ENCODE peak calls at places on chromosomes 7 and 10, in seven cellular contexts. D is RWPE2, T is kidney epithelial cell, Z is thoracic aorta, Q is fibroblast of mammary gland, J is pancreas, G is AG04449. E is an unnamed sample.

GRCh38 chr10:955820-956217 is 24.3 kb upstream of the LARP4B start:
- DNase-seq in D (no peak), T (no peak), Z (no peak), Q (no peak), J (no peak), G (no peak), E (no peak)

GRCh38 chr7:55132890-55133551 is 114.2 kb downstream of the EGFR start:
- DNase-seq in D (peak), T (peak), Z (peak), Q (peak), J (no peak), G (peak), E (peak)

GRCh38 chr7:30595461-30596042 is 874 bp downstream of the GARS1 start:
- DNase-seq in D (no peak), T (no peak), Z (no peak), Q (no peak), J (no peak), G (no peak), E (peak)

GRCh38 chr7:19663816-19664531 is 44.9 kb downstream of the POLR1F start:
- DNase-seq in D (no peak), T (no peak), Z (no peak), Q (no peak), J (no peak), G (no peak), E (no peak)

GRCh38 chr10:129467346-129468119 is 492 bp downstream of the MGMT start:
- DNase-seq in D (no peak), T (no peak), Z (no peak), Q (peak), J (no peak), G (no peak), E (peak)

GRCh38 chr10:51804861-51805260 is 105.5 kb upstream of the CSTF2T start:
- DNase-seq in D (no peak), T (no peak), Z (no peak), Q (peak), J (no peak), G (no peak), E (peak)

GRCh38 chr10:6072215-6072941 is 10.2 kb upstream of the IL2RA start:
- DNase-seq in D (no peak), T (no peak), Z (no peak), Q (no peak), J (no peak), G (no peak), E (no peak)

GRCh38 chr7:23239253-23239652 is 7.3 kb upstream of the GPNMB start:
- DNase-seq in D (no peak), T (no peak), Z (no peak), Q (no peak), J (no peak), G (no peak), E (no peak)

GRCh38 chr10:72285972-72286521 is 12.3 kb downstream of the DDIT4 start:
- DNase-seq in D (no peak), T (no peak), Z (no peak), Q (no peak), J (no peak), G (no peak), E (no peak)

GRCh38 chr7:80719261-80719660 is 80.8 kb downstream of the CD36 start:
- DNase-seq in D (no peak), T (no peak), Z (no peak), Q (peak), J (no peak), G (peak), E (no peak)

GRCh38 chr10:78134919-78135318 is 101.3 kb downstream of the RPS24 start:
- DNase-seq in D (no peak), T (no peak), Z (no peak), Q (no peak), J (no peak), G (no peak), E (no peak)

GRCh38 chr10:72334196-72334831 is 20.4 kb downstream of the DNAJB12 start:
- DNase-seq in D (no peak), T (no peak), Z (no peak), Q (peak), J (peak), G (no peak), E (no peak)

GRCh38 chr7:39656415-39656814 is 33.0 kb downstream of the RALA start:
- DNase-seq in D (no peak), T (no peak), Z (no peak), Q (no peak), J (no peak), G (no peak), E (no peak)

GRCh38 chr10:74114041-74114448 is 36.6 kb downstream of the AP3M1 start:
- DNase-seq in D (no peak), T (no peak), Z (no peak), Q (peak), J (no peak), G (no peak), E (no peak)

GRCh38 chr7:47956220-47956619 is 8.0 kb upstream of the PKD1L1 start:
- DNase-seq in D (no peak), T (no peak), Z (no peak), Q (no peak), J (no peak), G (no peak), E (no peak)

GRCh38 chr7:19754521-19755116 is 18.8 kb downstream of the TMEM196 start:
- DNase-seq in D (no peak), T (no peak), Z (no peak), Q (peak), J (no peak), G (no peak), E (peak)

GRCh38 chr7:46678421-46678820 is 757.3 kb upstream of the IGFBP3 start:
- DNase-seq in D (no peak), T (no peak), Z (no peak), Q (no peak), J (no peak), G (no peak), E (no peak)

GRCh38 chr7:44163591-44163990 is 22.5 kb upstream of the MYL7 start:
- DNase-seq in D (no peak), T (peak), Z (no peak), Q (peak), J (no peak), G (peak), E (peak)

GRCh38 chr7:142319970-142320369 is 62.1 kb upstream of the PRSS58 start:
- DNase-seq in D (no peak), T (no peak), Z (no peak), Q (peak), J (no peak), G (no peak), E (no peak)

GRCh38 chr7:47516985-47517590 is 64.8 kb downstream of the TNS3 start:
- DNase-seq in D (no peak), T (no peak), Z (peak), Q (no peak), J (peak), G (no peak), E (peak)

GRCh38 chr7:83072576-83073517 is 89.8 kb downstream of the PCLO start:
- DNase-seq in D (no peak), T (no peak), Z (no peak), Q (no peak), J (no peak), G (no peak), E (no peak)

GRCh38 chr10:121880842-121881423 is 46.9 kb downstream of the ATE1 start:
- DNase-seq in D (no peak), T (no peak), Z (no peak), Q (peak), J (no peak), G (no peak), E (peak)

GRCh38 chr10:49397036-49397999 is 1.4 kb upstream of the DRGX start:
- DNase-seq in D (no peak), T (no peak), Z (no peak), Q (no peak), J (no peak), G (no peak), E (no peak)

GRCh38 chr7:50812847-50813475 is 30.3 kb upstream of the GRB10 start:
- DNase-seq in D (no peak), T (peak), Z (peak), Q (peak), J (peak), G (no peak), E (peak)

GRCh38 chr7:134750083-134751062 is 29.1 kb upstream of the CALD1 start:
- DNase-seq in D (no peak), T (no peak), Z (no peak), Q (peak), J (peak), G (no peak), E (peak)

GRCh38 chr10:32036922-32037321 is 19.3 kb downstream of the KIF5B start:
- DNase-seq in D (no peak), T (no peak), Z (no peak), Q (no peak), J (no peak), G (no peak), E (no peak)

GRCh38 chr10:88154596-88155250 is 291.3 kb downstream of the PTEN start:
- DNase-seq in D (no peak), T (no peak), Z (no peak), Q (peak), J (no peak), G (no peak), E (peak)

GRCh38 chr10:58704226-58705200 is 191.8 kb downstream of the BICC1 start:
- DNase-seq in D (no peak), T (no peak), Z (no peak), Q (peak), J (no peak), G (no peak), E (peak)

GRCh38 chr7:66558660-66559465 is 69.8 kb upstream of the KCTD7 start:
- DNase-seq in D (no peak), T (no peak), Z (no peak), Q (no peak), J (no peak), G (no peak), E (no peak)

GRCh38 chr7:137508437-137509175 is 165.1 kb upstream of the PTN start:
- DNase-seq in D (no peak), T (peak), Z (no peak), Q (peak), J (no peak), G (peak), E (peak)

GRCh38 chr10:78783753-78784152 is 285.0 kb upstream of the ZMIZ1 start:
- DNase-seq in D (peak), T (no peak), Z (no peak), Q (no peak), J (no peak), G (no peak), E (no peak)

GRCh38 chr10:17580853-17581252 is 36.3 kb downstream of the HACD1 start:
- DNase-seq in D (no peak), T (no peak), Z (no peak), Q (no peak), J (no peak), G (no peak), E (no peak)

GRCh38 chr10:35409094-35409582 is 72.8 kb downstream of the CCNY start:
- DNase-seq in D (no peak), T (peak), Z (no peak), Q (peak), J (peak), G (peak), E (peak)

GRCh38 chr10:5536486-5536885 is 11.7 kb downstream of the CALML3 start:
- DNase-seq in D (no peak), T (no peak), Z (no peak), Q (no peak), J (no peak), G (no peak), E (no peak)

GRCh38 chr10:131469551-131469950 is 158.0 kb upstream of the TCERG1L start:
- DNase-seq in D (no peak), T (no peak), Z (no peak), Q (no peak), J (no peak), G (no peak), E (no peak)
- H3K4me3 ChIP-seq in D (no peak), T (no peak), Z (no peak), Q (no peak), J (no peak), G (no peak), E (no peak)

GRCh38 chr7:120860151-120860550 is 2.2 kb upstream of the TSPAN12 start:
- DNase-seq in D (no peak), T (no peak), Z (no peak), Q (no peak), J (no peak), G (no peak), E (no peak)

GRCh38 chr7:120856198-120856597 is 1.7 kb downstream of the TSPAN12 start:
- DNase-seq in D (no peak), T (no peak), Z (no peak), Q (no peak), J (no peak), G (no peak), E (no peak)

GRCh38 chr7:120856621-120857352 is 1.2 kb downstream of the TSPAN12 start:
- DNase-seq in D (no peak), T (no peak), Z (no peak), Q (peak), J (peak), G (no peak), E (no peak)

GRCh38 chr7:120858299-120858636 is 324 bp upstream of the TSPAN12 start:
- DNase-seq in D (no peak), T (no peak), Z (no peak), Q (peak), J (no peak), G (no peak), E (peak)

DNA sequence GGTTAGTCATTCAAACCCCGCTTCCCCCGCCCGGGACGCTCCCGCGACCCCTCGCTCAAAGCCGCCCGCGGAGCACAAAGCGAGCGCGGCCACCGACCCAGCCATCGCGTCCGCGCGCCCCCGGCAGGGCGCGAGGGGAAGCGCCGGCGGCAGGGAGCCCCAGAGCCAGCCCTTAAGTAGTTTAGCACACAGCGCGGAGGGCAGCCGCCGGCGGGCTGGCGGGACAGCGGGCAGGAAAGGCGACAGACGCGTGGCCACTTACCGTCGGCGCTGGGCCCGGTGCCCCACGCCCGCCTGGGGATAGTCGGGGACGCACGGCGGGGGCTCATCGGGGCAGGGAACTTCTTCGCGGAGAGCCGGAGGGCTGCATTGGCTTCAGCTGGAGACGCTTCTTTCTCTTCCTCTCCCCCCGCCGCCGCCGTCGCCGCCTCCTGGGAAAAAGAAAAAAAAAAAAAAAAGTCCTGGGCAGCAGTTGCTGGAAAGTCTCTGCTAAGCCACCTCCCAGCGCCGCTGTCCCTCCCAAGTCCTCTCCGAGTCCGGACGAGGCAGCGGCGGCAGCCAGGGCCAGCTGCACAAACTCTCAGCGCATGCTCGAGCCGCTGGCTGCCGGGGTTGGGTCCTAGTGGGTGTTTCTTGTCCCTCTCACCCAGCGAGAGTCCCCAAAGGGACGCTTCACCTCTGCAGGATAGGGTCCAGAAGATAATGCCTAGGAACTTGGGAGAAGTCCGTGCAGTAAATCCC is at the start of gene TSPAN12:
- DNase-seq in D (peak), T (no peak), Z (peak), Q (peak), J (peak), G (no peak), E (peak)
- TF ChIP-seq CTCF in D (peak), T (peak), Z (peak), Q (no peak), J (peak), G (peak), E (peak)

DNA sequence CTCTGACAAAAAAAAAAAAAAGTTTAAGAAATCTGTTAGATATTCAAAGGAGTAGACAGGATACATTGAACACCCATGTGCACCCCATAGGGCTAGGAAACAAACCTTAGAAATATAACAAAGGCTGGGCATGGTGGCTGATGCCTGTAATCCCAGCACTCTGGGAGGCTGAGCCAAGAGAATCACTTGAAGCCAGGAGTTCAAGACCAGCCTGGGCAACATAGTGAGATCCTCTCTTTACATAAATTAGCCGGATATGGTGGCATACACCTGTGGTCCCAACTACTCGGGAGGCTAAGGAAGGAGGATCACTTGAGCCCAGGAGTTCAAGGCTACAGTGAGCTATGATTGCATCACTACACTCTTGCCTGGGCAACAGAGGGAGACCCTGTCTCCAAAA is 15.3 kb downstream of the CLIP2 start:
- DNase-seq in D (no peak), T (no peak), Z (no peak), Q (no peak), J (no peak), G (no peak), E (no peak)
- H3K4me3 ChIP-seq in D (no peak), T (no peak), Z (no peak), Q (no peak), J (no peak), G (no peak), E (no peak)

GRCh38 chr7:101812595-101812994 is 4.8 kb upstream of the CUX1 start:
- DNase-seq in D (no peak), T (no peak), Z (no peak), Q (no peak), J (no peak), G (no peak), E (no peak)
- TF ChIP-seq CTCF in D (no peak), T (no peak), Z (no peak), Q (no peak), J (no peak), G (no peak), E (no peak)

DNA sequence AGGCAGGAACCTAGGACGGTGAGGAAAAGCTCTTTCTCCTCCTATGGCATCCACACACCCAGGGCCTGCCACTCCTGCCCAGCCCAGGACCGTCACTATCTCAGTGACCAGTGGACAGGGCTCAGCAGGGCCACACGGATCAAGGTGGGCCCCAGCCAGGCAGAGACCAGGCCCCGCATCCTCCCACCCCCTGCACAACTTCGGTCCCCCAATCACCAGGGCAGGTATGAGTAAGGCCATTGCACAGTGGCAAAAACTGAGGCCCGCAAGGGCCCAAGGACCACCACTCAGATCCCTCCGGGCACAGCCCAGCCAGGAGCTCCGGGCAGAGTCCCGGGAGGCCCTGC is 30.3 kb downstream of the OAT start:
- DNase-seq in D (no peak), T (no peak), Z (no peak), Q (no peak), J (no peak), G (no peak), E (no peak)
- H3K4me3 ChIP-seq in D (no peak), T (peak), Z (peak), Q (peak), J (peak), G (no peak), E (no peak)

DNA sequence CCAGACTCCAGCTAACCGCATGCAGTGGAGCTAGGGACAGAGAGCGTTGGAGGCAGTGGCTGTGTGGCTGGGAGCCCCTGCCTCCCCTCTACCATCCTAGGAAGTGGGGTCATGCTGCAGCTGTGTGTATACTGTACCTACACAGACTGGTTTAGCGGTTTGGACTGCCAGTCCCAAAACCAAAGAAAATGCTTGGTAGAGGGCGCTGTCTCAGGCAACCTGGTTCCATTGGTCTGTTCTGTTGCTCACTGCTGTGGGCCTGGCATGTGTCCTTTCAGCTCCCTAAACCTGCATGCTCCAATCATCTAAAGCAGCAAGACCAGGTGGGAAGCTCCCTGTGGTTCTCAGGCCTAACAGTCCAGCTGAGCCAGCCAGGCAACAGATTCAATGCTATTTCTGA is 4.5 kb downstream of the RBP4 start:
- DNase-seq in D (no peak), T (no peak), Z (no peak), Q (no peak), J (no peak), G (no peak), E (no peak)
- TF ChIP-seq CTCF in D (peak), T (no peak), Z (no peak), Q (no peak), J (no peak), G (no peak), E (no peak)